ENCODE peak calls at places on chromosomes 4 and X, in four cellular contexts. K is GM23338, A is transverse colon, L is SK-N-SH. F is an unnamed sample.

GRCh38 chr4:23039813-23040212 is 347.1 kb downstream of the GBA3 start:
- DNase-seq in K (no peak), A (no peak), L (no peak), F (no peak)

GRCh38 chr4:99885063-99885664 is 9.1 kb downstream of the LAMTOR3 start:
- DNase-seq in K (peak; percentile 59), A (no peak), L (peak; percentile 23), F (no peak)

GRCh38 chr4:159248383-159249178 is 145.7 kb downstream of the RAPGEF2 start:
- DNase-seq in K (no peak), A (no peak), L (peak; percentile 19), F (no peak)

GRCh38 chrX:51336584-51336983 is 4.0 kb downstream of the NUDT10 start:
- DNase-seq in K (peak; percentile 69), A (no peak), L (peak; percentile 63), F (no peak)

GRCh38 chr4:137749466-137749865 is 217.2 kb upstream of the PCDH18 start:
- DNase-seq in K (no peak), A (no peak), L (no peak), F (no peak)

GRCh38 chr4:184416913-184417734 is 57.2 kb downstream of the IRF2 start:
- DNase-seq in K (no peak), A (peak; percentile 39), L (no peak), F (no peak)

GRCh38 chrX:52220936-52221335 is 36.2 kb downstream of the MAGED4 start:
- DNase-seq in K (no peak), A (no peak), L (no peak), F (no peak)

GRCh38 chr4:80071643-80072606 is 1.1 kb downstream of the ANTXR2 start:
- DNase-seq in K (peak; percentile 69), A (peak; percentile 55), L (no peak), F (peak; percentile 50)

GRCh38 chr4:111837761-111838160 is 307.5 kb upstream of the FAM241A start:
- DNase-seq in K (no peak), A (no peak), L (no peak), F (no peak)

GRCh38 chr4:150206265-150206664 is 128.0 kb downstream of the DCLK2 start:
- DNase-seq in K (no peak), A (no peak), L (peak; percentile 42), F (no peak)

GRCh38 chrX:16113978-16114554 is 9.3 kb upstream of the GRPR start:
- DNase-seq in K (no peak), A (no peak), L (no peak), F (no peak)

GRCh38 chr4:153401501-153401900 is 57.0 kb downstream of the MND1 start:
- DNase-seq in K (no peak), A (no peak), L (no peak), F (no peak)

GRCh38 chr4:56086561-56086960 is 137.8 kb downstream of the CEP135 start:
- DNase-seq in K (no peak), A (peak; percentile 46), L (no peak), F (no peak)

GRCh38 chr4:88743696-88744095 is 46.1 kb upstream of the NAP1L5 start:
- DNase-seq in K (no peak), A (no peak), L (no peak), F (no peak)

GRCh38 chr4:10733486-10733885 is 48.9 kb upstream of the CLNK start:
- DNase-seq in K (no peak), A (no peak), L (no peak), F (no peak)
- H3K4me3 ChIP-seq in K (no peak overlapping the region), A (no peak overlapping the region), L (no peak overlapping the region), F (no peak overlapping the region)

GRCh38 chr4:3201718-3202702 is 46.9 kb upstream of the MSANTD1 start:
- DNase-seq in K (no peak), A (peak; percentile 18), L (no peak), F (no peak)

GRCh38 chr4:3202836-3203820 is 45.8 kb upstream of the MSANTD1 start:
- DNase-seq in K (no peak), A (no peak), L (no peak), F (no peak)

GRCh38 chr4:3206439-3207100 is 42.4 kb upstream of the MSANTD1 start:
- DNase-seq in K (no peak), A (no peak), L (no peak), F (no peak)

GRCh38 chr4:3205995-3206394 is 43.0 kb upstream of the MSANTD1 start:
- DNase-seq in K (no peak), A (no peak), L (no peak), F (no peak)

DNA sequence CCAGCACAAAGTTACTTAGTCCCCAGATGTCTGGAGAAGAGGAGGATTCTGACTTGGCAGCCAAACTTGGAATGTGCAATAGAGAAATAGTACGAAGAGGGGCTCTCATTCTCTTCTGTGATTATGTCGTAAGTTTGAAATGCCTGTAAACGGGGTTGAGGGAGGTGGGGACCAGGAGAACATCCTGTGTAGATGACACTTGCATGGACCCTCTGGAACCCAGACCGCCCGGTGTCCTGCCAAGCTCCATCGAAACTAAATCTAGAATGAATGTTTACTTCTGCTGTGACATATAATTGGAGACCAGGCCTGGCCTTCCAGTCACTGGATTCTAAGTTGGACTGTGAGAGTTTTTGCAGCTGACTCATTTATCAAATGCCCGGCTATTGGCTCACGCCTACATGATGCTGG is 44.9 kb upstream of the MSANTD1 start:
- DNase-seq in K (no peak), A (peak; percentile 41), L (no peak), F (no peak)
- H3K36me3 ChIP-seq in K (peaks cover 39% of the 10 kb centered on the region), A (peaks cover 22% of the 10 kb centered on the region), L (peaks cover 53% of the 10 kb centered on the region), F (peaks cover 19% of the 10 kb centered on the region)

DNA sequence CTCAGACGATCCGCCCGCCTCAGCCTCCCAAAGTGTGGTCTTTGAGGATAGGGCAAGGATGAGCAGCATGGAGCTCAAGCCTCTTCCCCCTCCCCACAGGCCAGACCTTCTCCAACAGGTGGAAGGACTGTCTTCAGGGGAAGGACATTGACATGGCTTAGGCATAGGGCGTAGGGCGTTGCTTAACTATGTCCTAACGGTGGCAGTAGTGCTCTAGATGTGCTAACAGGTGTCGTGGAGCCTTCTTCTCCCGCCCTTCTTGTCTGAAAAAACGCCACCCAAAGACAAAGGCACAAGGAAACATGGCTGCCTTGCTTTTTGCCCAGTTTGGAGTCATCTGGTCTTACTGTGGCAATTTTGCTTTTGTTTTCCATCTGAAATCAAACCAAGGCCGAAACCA is 219.8 kb downstream of the OR13H1 start:
- DNase-seq in K (no peak), A (peak; percentile 89), L (peak; percentile 29), F (peak; percentile 80)
- TF ChIP-seq POLR2AphosphoS5 in K (no peak), A (no peak), L (no peak), F (peak; percentile 71)

DNA sequence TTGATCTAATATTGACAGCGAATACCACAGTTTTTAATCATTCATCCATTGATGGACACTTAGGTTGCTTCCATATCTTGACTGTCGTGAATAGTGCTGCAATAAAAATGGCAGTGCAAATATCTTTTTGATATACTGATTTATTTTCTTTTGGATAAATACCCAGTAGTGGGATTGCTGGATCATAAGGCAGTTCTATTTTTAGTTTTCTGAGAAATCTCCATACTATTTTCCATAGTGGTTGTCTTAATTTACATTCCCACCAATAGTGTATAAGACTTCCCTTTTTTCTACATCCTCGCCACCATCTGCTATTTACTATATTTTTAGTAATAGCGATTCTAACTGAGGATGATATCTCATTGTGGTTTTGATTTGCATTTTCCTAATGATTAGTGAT is 100.1 kb downstream of the SMARCA1 start:
- DNase-seq in K (no peak), A (no peak), L (no peak), F (no peak)
- H3K4me3 ChIP-seq in K (no peak overlapping the region), A (no peak overlapping the region), L (no peak overlapping the region), F (no peak overlapping the region)

DNA sequence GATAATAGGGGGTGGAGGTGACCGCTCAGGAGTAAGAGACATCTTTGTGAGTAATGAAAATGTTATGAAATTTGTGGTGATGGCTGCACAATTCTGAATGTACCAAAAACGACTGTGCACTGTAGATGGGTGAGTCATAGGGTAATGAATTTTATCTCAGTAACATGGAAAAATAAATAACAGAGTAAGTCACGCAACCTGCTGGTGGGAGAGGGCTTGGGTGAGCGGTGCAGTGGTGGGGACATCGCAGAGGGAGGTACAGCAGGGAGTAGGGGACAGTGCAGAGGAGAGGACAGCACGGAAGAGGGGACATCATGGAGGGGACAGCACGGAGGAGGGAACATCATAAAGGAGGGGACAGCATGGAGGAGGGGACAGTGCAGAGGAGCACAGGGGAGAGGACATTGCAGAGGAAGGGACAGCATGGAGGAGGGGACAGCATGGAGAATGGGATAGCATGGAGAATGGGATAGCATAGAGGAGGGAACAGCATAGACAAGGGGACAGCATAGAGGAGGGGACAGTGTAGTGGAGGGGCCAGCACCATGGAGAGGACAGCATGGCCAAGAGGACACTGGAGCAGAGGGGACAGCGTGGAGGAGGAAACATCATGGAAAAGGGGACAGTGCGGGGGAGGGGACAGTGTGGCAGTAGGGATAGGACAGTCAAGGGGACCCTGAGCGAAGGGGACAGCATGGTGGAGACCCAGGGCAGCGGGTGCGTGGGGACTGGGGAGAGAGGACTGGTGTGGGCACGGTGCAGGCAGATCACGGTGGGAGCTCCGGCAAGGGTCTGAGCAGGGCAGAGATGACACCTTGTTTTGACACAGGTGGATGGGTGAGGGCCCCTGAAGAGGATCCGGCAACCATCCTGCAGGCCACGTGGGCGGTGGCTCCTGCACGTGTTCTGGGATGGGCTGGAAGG is 68.5 kb upstream of the MXD4 start:
- DNase-seq in K (no peak), A (no peak), L (no peak), F (peak; percentile 54)
- H3K36me3 ChIP-seq in K (no peaks in the 10 kb centered on the region), A (peaks cover 5% of the 10 kb centered on the region), L (no peaks in the 10 kb centered on the region), F (peaks cover 6% of the 10 kb centered on the region)

GRCh38 chrX:55488559-55489314 is 911 bp downstream of the USP51 start:
- DNase-seq in K (peak; percentile 65), A (peak; percentile 60), L (peak; percentile 83), F (peak; percentile 93)
- TF ChIP-seq POLR2AphosphoS5 in K (peak; percentile 23), A (no peak), L (no peak), F (no peak)

GRCh38 chrX:11998944-11999343 is 139.3 kb upstream of the FRMPD4 start:
- DNase-seq in K (peak; percentile 3), A (no peak), L (no peak), F (no peak)
- H3K4me3 ChIP-seq in K (no peak overlapping the region), A (no peak overlapping the region), L (no peak overlapping the region), F (no peak overlapping the region)

DNA sequence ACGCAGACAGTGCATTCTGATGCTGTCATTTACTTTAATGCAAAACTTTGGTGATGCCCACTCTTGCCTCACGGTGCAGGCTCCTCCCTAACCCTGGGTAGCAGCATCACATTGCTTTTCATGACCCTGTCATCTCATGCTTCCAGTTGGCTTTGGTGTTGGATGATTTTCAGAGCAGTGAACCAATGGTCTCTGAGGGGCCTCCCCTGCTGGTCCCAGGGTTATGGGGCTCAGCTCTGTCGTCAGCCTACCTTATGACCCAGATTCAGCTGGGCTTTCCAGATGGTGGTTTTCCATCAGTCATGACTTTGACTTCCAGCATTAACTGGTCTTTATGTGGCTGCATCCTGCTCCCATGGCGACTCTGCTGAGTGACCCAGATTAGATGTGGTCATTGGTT is 56.0 kb downstream of the NOP14 start:
- DNase-seq in K (no peak), A (no peak), L (no peak), F (no peak)
- H3K36me3 ChIP-seq in K (peaks cover 15% of the 10 kb centered on the region), A (peaks cover 37% of the 10 kb centered on the region), L (peaks cover 84% of the 10 kb centered on the region), F (peaks cover 99% of the 10 kb centered on the region)